ENCODE peak calls at places on chromosomes 7 and 10, in eight cellular contexts. G is right lobe of liver, F is ovary, P is stomach, D is lower lobe of right lung, S is heart left ventricle, K is right atrium auricular region, J is fibroblast of lung. T is an unnamed sample.
A peak's percentile ranks its signal among the peaks of the same experiment; 100 is the strongest.

GRCh38 chr10:72096115-72097000 is 8.0 kb upstream of the SPOCK2 start:
- DNase-seq in K (no peak), D (no peak), J (peak; percentile 86), S (no peak), G (peak; percentile 39), P (no peak), F (no peak), T (no peak)

GRCh38 chr7:47651355-47652317 is 69.7 kb upstream of the TNS3 start:
- DNase-seq in F (no peak), J (peak; percentile 98), S (no peak), P (no peak), K (no peak), D (no peak), G (no peak), T (no peak)

GRCh38 chr7:103915958-103916357 is 73.5 kb downstream of the RELN start:
- DNase-seq in D (no peak), K (no peak), S (no peak), P (no peak), F (no peak), G (no peak), J (peak; percentile 54), T (no peak)

GRCh38 chr10:6171891-6172354 is 30.8 kb upstream of the PFKFB3 start:
- DNase-seq in G (peak; percentile 51), K (peak; percentile 87), J (peak; percentile 94), F (no peak), S (peak; percentile 81), P (peak; percentile 38), D (no peak), T (no peak)

GRCh38 chr7:73397521-73397934 is 36.0 kb upstream of the FZD9 start:
- DNase-seq in S (no peak), D (no peak), P (no peak), G (no peak), K (no peak), F (no peak), J (no peak), T (no peak)

GRCh38 chr7:114791771-114792170 is 130.1 kb upstream of the MDFIC start:
- DNase-seq in F (no peak), S (no peak), K (no peak), G (no peak), P (no peak), D (no peak), J (no peak), T (no peak)

GRCh38 chr10:61970182-61971015 is 68.9 kb downstream of the ARID5B start:
- DNase-seq in K (no peak), D (no peak), P (no peak), J (peak; percentile 46), F (no peak), G (no peak), S (no peak), T (no peak)

GRCh38 chr7:49260501-49260900 is 336.2 kb downstream of the CDC14C start:
- DNase-seq in D (no peak), S (no peak), J (no peak), G (no peak), P (no peak), K (no peak), F (no peak), T (no peak)

GRCh38 chr7:84425702-84426259 is 231.2 kb upstream of the SEMA3A start:
- DNase-seq in K (no peak), S (no peak), J (no peak), F (no peak), G (no peak), D (no peak), P (no peak), T (no peak)

GRCh38 chr10:88515235-88515634 is 67.9 kb downstream of the RNLS start:
- DNase-seq in F (no peak), D (no peak), P (no peak), K (no peak), S (no peak), J (no peak), G (no peak), T (no peak)

GRCh38 chr10:87799860-87800259 is 18.2 kb downstream of the ATAD1 start:
- DNase-seq in P (no peak), J (no peak), S (no peak), D (no peak), G (no peak), F (no peak), K (no peak), T (no peak)

GRCh38 chr7:14902589-14902963 is at the start of gene DGKB:
- DNase-seq in S (peak; percentile 57), P (no peak), F (no peak), K (no peak), D (peak; percentile 10), G (no peak), J (peak; percentile 24), T (no peak)

GRCh38 chr7:101911800-101912705 is 94.6 kb downstream of the CUX1 start:
- DNase-seq in J (peak; percentile 94), S (no peak), K (peak; percentile 86), F (peak; percentile 80), P (no peak), D (no peak), G (peak; percentile 73), T (no peak)

GRCh38 chr7:107746006-107746405 is 2.1 kb downstream of the CBLL1 start:
- DNase-seq in S (no peak), K (no peak), G (no peak), D (no peak), P (no peak), F (no peak), J (no peak), T (no peak)

GRCh38 chr7:22718911-22719420 is 8.0 kb upstream of the IL6 start:
- DNase-seq in D (no peak), F (no peak), J (peak; percentile 45), P (no peak), S (no peak), G (no peak), K (no peak), T (no peak)

GRCh38 chr7:20132596-20132995 is 84.6 kb downstream of the MACC1 start:
- DNase-seq in D (no peak), P (no peak), G (no peak), J (no peak), K (no peak), S (no peak), F (no peak), T (no peak)

GRCh38 chr10:36738738-36739431 is 386.5 kb upstream of the ANKRD30A start:
- DNase-seq in F (no peak), S (no peak), K (no peak), J (no peak), P (no peak), D (no peak), G (no peak), T (no peak)

GRCh38 chr10:36736311-36736710 is 389.1 kb upstream of the ANKRD30A start:
- DNase-seq in G (no peak), F (no peak), D (no peak), P (no peak), S (no peak), J (no peak), K (no peak), T (no peak)

DNA sequence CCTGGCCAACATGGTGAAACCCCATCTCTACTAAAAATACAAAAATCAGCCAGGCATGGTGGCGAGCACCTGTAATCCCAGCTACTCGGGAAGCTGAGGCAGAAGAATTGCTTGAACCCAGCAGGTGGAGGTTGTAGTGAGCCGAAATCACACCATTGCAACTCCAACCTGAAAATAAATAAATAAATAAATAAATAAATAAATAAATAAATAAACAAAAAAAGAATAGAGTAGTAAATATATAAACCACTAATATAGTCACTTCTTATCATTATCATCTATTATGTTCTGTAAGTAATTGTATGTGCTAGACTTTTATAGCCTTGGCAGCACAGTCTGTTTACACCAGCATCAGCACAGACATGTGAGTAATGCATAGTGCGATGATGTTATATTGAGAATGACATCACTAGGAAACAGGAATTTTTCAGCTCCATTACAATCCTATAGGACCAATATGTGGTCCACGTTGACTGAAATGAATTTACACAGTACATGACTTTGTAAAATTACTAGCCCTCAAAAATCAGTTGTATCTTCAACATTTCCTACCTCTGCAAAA is 385.4 kb upstream of the ANKRD30A start:
- DNase-seq in P (no peak), D (no peak), S (no peak), J (no peak), K (no peak), G (no peak), F (no peak), T (no peak)
- H3K9me3 ChIP-seq in P (no peaks in the 10 kb centered on the region), D (no peaks in the 10 kb centered on the region), S (no peaks in the 10 kb centered on the region), J (no peaks in the 10 kb centered on the region), K (no peaks in the 10 kb centered on the region), G (no peaks in the 10 kb centered on the region), F (no peaks in the 10 kb centered on the region), T (no peaks in the 10 kb centered on the region)

DNA sequence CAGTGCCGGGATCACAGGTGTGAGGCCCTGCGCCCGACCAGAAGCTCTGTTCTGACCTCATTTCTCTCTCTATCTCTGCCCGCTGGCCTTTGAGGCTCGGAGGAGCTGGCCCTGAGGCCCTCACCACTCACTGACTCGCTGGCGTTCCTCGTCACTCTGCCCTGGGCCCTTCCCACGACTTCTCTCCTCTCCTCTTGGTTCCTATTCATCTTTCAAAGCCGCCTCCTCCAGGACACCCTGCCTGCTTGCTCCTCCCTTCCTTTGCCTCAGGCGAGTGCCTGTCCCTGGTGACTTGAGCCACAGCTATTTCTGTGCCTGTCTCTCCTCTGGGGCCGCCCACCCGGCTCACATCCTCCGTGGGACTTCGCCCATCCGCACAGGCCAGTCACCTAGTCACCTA is 17.3 kb upstream of the ADGRA1 start:
- DNase-seq in J (no peak), D (no peak), S (no peak), F (no peak), G (no peak), P (no peak), K (no peak), T (no peak)
- H3K27ac ChIP-seq in J (no peak overlapping the region), D (no peak overlapping the region), S (no peak overlapping the region), F (no peak overlapping the region), G (no peak overlapping the region), P (no peak overlapping the region), K (no peak overlapping the region), T (no peak overlapping the region)

DNA sequence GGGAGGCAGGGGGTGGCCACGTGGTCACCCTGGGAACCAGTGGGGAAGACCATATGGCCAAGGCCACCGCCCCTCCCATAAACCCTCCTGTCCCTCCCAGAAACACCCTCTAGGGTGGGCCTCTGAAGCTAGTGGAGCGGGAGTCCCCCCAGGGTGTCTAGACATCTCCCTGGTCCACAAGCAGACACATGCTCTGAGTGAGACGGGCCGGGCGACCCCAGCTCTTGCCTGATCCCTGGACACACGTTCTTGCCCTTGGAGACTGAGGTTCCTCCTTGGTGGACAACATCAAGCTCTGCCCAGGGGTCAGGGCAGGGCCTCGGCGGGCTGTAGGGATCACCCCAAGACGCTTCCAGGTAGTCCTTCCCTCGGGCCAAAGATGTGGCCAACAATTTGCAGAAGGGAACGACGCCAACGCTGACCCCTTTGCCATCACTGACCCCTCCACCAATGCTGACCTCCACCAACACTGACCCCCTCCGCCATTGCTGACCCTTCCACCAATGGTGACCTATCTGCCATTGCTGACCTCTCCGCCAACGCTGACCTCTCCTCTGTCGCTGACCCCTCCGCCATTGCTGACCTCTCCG is 57.1 kb downstream of the FOXL3 start:
- DNase-seq in S (no peak), G (no peak), D (no peak), P (no peak), J (no peak), K (no peak), F (no peak), T (no peak)
- H3K9me3 ChIP-seq in S (no peaks in the 10 kb centered on the region), G (no peaks in the 10 kb centered on the region), D (no peaks in the 10 kb centered on the region), P (no peaks in the 10 kb centered on the region), J (no peaks in the 10 kb centered on the region), K (no peaks in the 10 kb centered on the region), F (no peaks in the 10 kb centered on the region), T (no peaks in the 10 kb centered on the region)

GRCh38 chr7:54728411-54728810 is 30.6 kb downstream of the SEC61G start:
- DNase-seq in G (no peak), F (no peak), S (no peak), P (no peak), J (no peak), D (no peak), K (no peak), T (no peak)

GRCh38 chr7:54725255-54725654 is 33.8 kb downstream of the SEC61G start:
- DNase-seq in J (no peak), K (no peak), G (no peak), P (no peak), D (no peak), F (no peak), S (no peak), T (no peak)

GRCh38 chr7:54729096-54729495 is 29.9 kb downstream of the SEC61G start:
- DNase-seq in P (no peak), D (no peak), S (no peak), J (no peak), K (no peak), G (no peak), F (no peak), T (no peak)
- H3K27ac ChIP-seq in P (no peak overlapping the region), D (no peak overlapping the region), S (no peak overlapping the region), J (no peak overlapping the region), K (no peak overlapping the region), G (no peak overlapping the region), F (no peak overlapping the region), T (no peak overlapping the region)

T was measured in prostate gland.